ENCODE peak calls at places on chromosomes 3 and 15, in ten cellular contexts. One of them, this sample, is unnamed.

GRCh38 chr15:50552238-50552637 is 5.8 kb upstream of the USP50 start:
- DNase-seq in prostate gland: no peak
- DNase-seq in activated naive CD8-positive, alpha-beta T cell treated with anti-CD3 and anti-CD28 coated beads, Interleukin-2, amount 10 ng/mL, durations not matched to agents 7 days and 5 days: no peak
- DNase-seq in foreskin fibroblast: no peak
- DNase-seq in stimulated activated CD4-positive, alpha-beta T cell treated with anti-CD3 and anti-CD28 coated beads, Interleukin-1b, Interleukin-23, amount 100 ng/mL, for 48 hours: no peak
- DNase-seq in MCF 10A: no peak
- DNase-seq in HTR-8/SVneo: no peak
- DNase-seq in nucleus accumbens: no peak
- DNase-seq in HL-60: no peak
- DNase-seq in PC-9: no peak
- DNase-seq in this sample: no peak

GRCh38 chr3:182241777-182242556 is 530.2 kb downstream of the SOX2 start:
- DNase-seq in prostate gland: no peak
- DNase-seq in activated naive CD8-positive, alpha-beta T cell treated with anti-CD3 and anti-CD28 coated beads, Interleukin-2, amount 10 ng/mL, durations not matched to agents 7 days and 5 days: no peak
- DNase-seq in foreskin fibroblast: peak; percentile 6
- DNase-seq in stimulated activated CD4-positive, alpha-beta T cell treated with anti-CD3 and anti-CD28 coated beads, Interleukin-1b, Interleukin-23, amount 100 ng/mL, for 48 hours: no peak
- DNase-seq in MCF 10A: no peak
- DNase-seq in HTR-8/SVneo: no peak
- DNase-seq in nucleus accumbens: peak; percentile 74
- DNase-seq in HL-60: no peak
- DNase-seq in PC-9: peak; percentile 23
- DNase-seq in this sample: no peak

GRCh38 chr3:45792516-45793172 is 3.7 kb downstream of the SLC6A20 start:
- DNase-seq in prostate gland: no peak
- DNase-seq in activated naive CD8-positive, alpha-beta T cell treated with anti-CD3 and anti-CD28 coated beads, Interleukin-2, amount 10 ng/mL, durations not matched to agents 7 days and 5 days: no peak
- DNase-seq in foreskin fibroblast: no peak
- DNase-seq in stimulated activated CD4-positive, alpha-beta T cell treated with anti-CD3 and anti-CD28 coated beads, Interleukin-1b, Interleukin-23, amount 100 ng/mL, for 48 hours: no peak
- DNase-seq in MCF 10A: no peak
- DNase-seq in HTR-8/SVneo: no peak
- DNase-seq in nucleus accumbens: no peak
- DNase-seq in HL-60: no peak
- DNase-seq in PC-9: no peak
- DNase-seq in this sample: no peak

GRCh38 chr15:40952301-40952900 is 870 bp upstream of the CHAC1 start:
- DNase-seq in prostate gland: no peak
- DNase-seq in activated naive CD8-positive, alpha-beta T cell treated with anti-CD3 and anti-CD28 coated beads, Interleukin-2, amount 10 ng/mL, durations not matched to agents 7 days and 5 days: no peak
- DNase-seq in foreskin fibroblast: no peak
- DNase-seq in stimulated activated CD4-positive, alpha-beta T cell treated with anti-CD3 and anti-CD28 coated beads, Interleukin-1b, Interleukin-23, amount 100 ng/mL, for 48 hours: no peak
- DNase-seq in MCF 10A: no peak
- DNase-seq in HTR-8/SVneo: no peak
- DNase-seq in nucleus accumbens: no peak
- DNase-seq in HL-60: no peak
- DNase-seq in PC-9: no peak
- DNase-seq in this sample: no peak

GRCh38 chr3:11878837-11879236 is 32.2 kb upstream of the TAMM41 start:
- DNase-seq in prostate gland: no peak
- DNase-seq in activated naive CD8-positive, alpha-beta T cell treated with anti-CD3 and anti-CD28 coated beads, Interleukin-2, amount 10 ng/mL, durations not matched to agents 7 days and 5 days: no peak
- DNase-seq in foreskin fibroblast: no peak
- DNase-seq in stimulated activated CD4-positive, alpha-beta T cell treated with anti-CD3 and anti-CD28 coated beads, Interleukin-1b, Interleukin-23, amount 100 ng/mL, for 48 hours: no peak
- DNase-seq in MCF 10A: no peak
- DNase-seq in HTR-8/SVneo: no peak
- DNase-seq in nucleus accumbens: no peak
- DNase-seq in HL-60: no peak
- DNase-seq in PC-9: no peak
- DNase-seq in this sample: no peak

GRCh38 chr3:9787714-9788113 is 4.6 kb downstream of the TADA3 start:
- DNase-seq in prostate gland: no peak
- DNase-seq in activated naive CD8-positive, alpha-beta T cell treated with anti-CD3 and anti-CD28 coated beads, Interleukin-2, amount 10 ng/mL, durations not matched to agents 7 days and 5 days: no peak
- DNase-seq in foreskin fibroblast: no peak
- DNase-seq in stimulated activated CD4-positive, alpha-beta T cell treated with anti-CD3 and anti-CD28 coated beads, Interleukin-1b, Interleukin-23, amount 100 ng/mL, for 48 hours: peak; percentile 54
- DNase-seq in MCF 10A: no peak
- DNase-seq in HTR-8/SVneo: no peak
- DNase-seq in nucleus accumbens: no peak
- DNase-seq in HL-60: no peak
- DNase-seq in PC-9: no peak
- DNase-seq in this sample: no peak

GRCh38 chr3:153615863-153616262 is 453.8 kb downstream of the RAP2B start:
- DNase-seq in prostate gland: no peak
- DNase-seq in activated naive CD8-positive, alpha-beta T cell treated with anti-CD3 and anti-CD28 coated beads, Interleukin-2, amount 10 ng/mL, durations not matched to agents 7 days and 5 days: no peak
- DNase-seq in foreskin fibroblast: no peak
- DNase-seq in stimulated activated CD4-positive, alpha-beta T cell treated with anti-CD3 and anti-CD28 coated beads, Interleukin-1b, Interleukin-23, amount 100 ng/mL, for 48 hours: no peak
- DNase-seq in MCF 10A: no peak
- DNase-seq in HTR-8/SVneo: no peak
- DNase-seq in nucleus accumbens: no peak
- DNase-seq in HL-60: no peak
- DNase-seq in PC-9: no peak
- DNase-seq in this sample: no peak

GRCh38 chr15:85019815-85020590 is 38.3 kb downstream of the PDE8A start:
- DNase-seq in prostate gland: no peak
- DNase-seq in activated naive CD8-positive, alpha-beta T cell treated with anti-CD3 and anti-CD28 coated beads, Interleukin-2, amount 10 ng/mL, durations not matched to agents 7 days and 5 days: no peak
- DNase-seq in foreskin fibroblast: no peak
- DNase-seq in stimulated activated CD4-positive, alpha-beta T cell treated with anti-CD3 and anti-CD28 coated beads, Interleukin-1b, Interleukin-23, amount 100 ng/mL, for 48 hours: no peak
- DNase-seq in MCF 10A: peak; percentile 52
- DNase-seq in HTR-8/SVneo: no peak
- DNase-seq in nucleus accumbens: no peak
- DNase-seq in HL-60: no peak
- DNase-seq in PC-9: no peak
- DNase-seq in this sample: no peak

GRCh38 chr15:28955686-28956421 is 70.1 kb downstream of the APBA2 start:
- DNase-seq in prostate gland: no peak
- DNase-seq in activated naive CD8-positive, alpha-beta T cell treated with anti-CD3 and anti-CD28 coated beads, Interleukin-2, amount 10 ng/mL, durations not matched to agents 7 days and 5 days: no peak
- DNase-seq in foreskin fibroblast: peak; percentile 71
- DNase-seq in stimulated activated CD4-positive, alpha-beta T cell treated with anti-CD3 and anti-CD28 coated beads, Interleukin-1b, Interleukin-23, amount 100 ng/mL, for 48 hours: no peak
- DNase-seq in MCF 10A: no peak
- DNase-seq in HTR-8/SVneo: peak; percentile 42
- DNase-seq in nucleus accumbens: no peak
- DNase-seq in HL-60: no peak
- DNase-seq in PC-9: no peak
- DNase-seq in this sample: no peak

GRCh38 chr3:157220211-157220610 is 60.3 kb upstream of the CCNL1 start:
- DNase-seq in prostate gland: no peak
- DNase-seq in activated naive CD8-positive, alpha-beta T cell treated with anti-CD3 and anti-CD28 coated beads, Interleukin-2, amount 10 ng/mL, durations not matched to agents 7 days and 5 days: no peak
- DNase-seq in foreskin fibroblast: no peak
- DNase-seq in stimulated activated CD4-positive, alpha-beta T cell treated with anti-CD3 and anti-CD28 coated beads, Interleukin-1b, Interleukin-23, amount 100 ng/mL, for 48 hours: no peak
- DNase-seq in MCF 10A: no peak
- DNase-seq in HTR-8/SVneo: no peak
- DNase-seq in nucleus accumbens: no peak
- DNase-seq in HL-60: no peak
- DNase-seq in PC-9: no peak
- DNase-seq in this sample: no peak

GRCh38 chr3:25900171-25900570 is 110.3 kb downstream of the OXSM start:
- DNase-seq in prostate gland: no peak
- DNase-seq in activated naive CD8-positive, alpha-beta T cell treated with anti-CD3 and anti-CD28 coated beads, Interleukin-2, amount 10 ng/mL, durations not matched to agents 7 days and 5 days: no peak
- DNase-seq in foreskin fibroblast: no peak
- DNase-seq in stimulated activated CD4-positive, alpha-beta T cell treated with anti-CD3 and anti-CD28 coated beads, Interleukin-1b, Interleukin-23, amount 100 ng/mL, for 48 hours: no peak
- DNase-seq in MCF 10A: no peak
- DNase-seq in HTR-8/SVneo: no peak
- DNase-seq in nucleus accumbens: no peak
- DNase-seq in HL-60: no peak
- DNase-seq in PC-9: no peak
- DNase-seq in this sample: no peak

GRCh38 chr15:28975766-28976179 is 90.0 kb downstream of the APBA2 start:
- DNase-seq in prostate gland: no peak
- DNase-seq in activated naive CD8-positive, alpha-beta T cell treated with anti-CD3 and anti-CD28 coated beads, Interleukin-2, amount 10 ng/mL, durations not matched to agents 7 days and 5 days: peak; percentile 63
- DNase-seq in foreskin fibroblast: peak; percentile 77
- DNase-seq in stimulated activated CD4-positive, alpha-beta T cell treated with anti-CD3 and anti-CD28 coated beads, Interleukin-1b, Interleukin-23, amount 100 ng/mL, for 48 hours: peak; percentile 58
- DNase-seq in MCF 10A: peak; percentile 54
- DNase-seq in HTR-8/SVneo: peak; percentile 45
- DNase-seq in nucleus accumbens: no peak
- DNase-seq in HL-60: peak; percentile 48
- DNase-seq in PC-9: no peak
- DNase-seq in this sample: peak; percentile 62

GRCh38 chr3:138051946-138052802 is 42.2 kb downstream of the CLDN18 start:
- DNase-seq in prostate gland: no peak
- DNase-seq in activated naive CD8-positive, alpha-beta T cell treated with anti-CD3 and anti-CD28 coated beads, Interleukin-2, amount 10 ng/mL, durations not matched to agents 7 days and 5 days: no peak
- DNase-seq in foreskin fibroblast: peak; percentile 84
- DNase-seq in stimulated activated CD4-positive, alpha-beta T cell treated with anti-CD3 and anti-CD28 coated beads, Interleukin-1b, Interleukin-23, amount 100 ng/mL, for 48 hours: peak; percentile 27
- DNase-seq in MCF 10A: peak; percentile 67
- DNase-seq in HTR-8/SVneo: peak; percentile 43
- DNase-seq in nucleus accumbens: no peak
- DNase-seq in HL-60: peak; percentile 16
- DNase-seq in PC-9: no peak
- DNase-seq in this sample: no peak

GRCh38 chr15:66138096-66138783 is 115.3 kb downstream of the MEGF11 start:
- DNase-seq in prostate gland: no peak
- DNase-seq in activated naive CD8-positive, alpha-beta T cell treated with anti-CD3 and anti-CD28 coated beads, Interleukin-2, amount 10 ng/mL, durations not matched to agents 7 days and 5 days: no peak
- DNase-seq in foreskin fibroblast: no peak
- DNase-seq in stimulated activated CD4-positive, alpha-beta T cell treated with anti-CD3 and anti-CD28 coated beads, Interleukin-1b, Interleukin-23, amount 100 ng/mL, for 48 hours: no peak
- DNase-seq in MCF 10A: no peak
- DNase-seq in HTR-8/SVneo: no peak
- DNase-seq in nucleus accumbens: no peak
- DNase-seq in HL-60: no peak
- DNase-seq in PC-9: no peak
- DNase-seq in this sample: no peak

GRCh38 chr3:38222032-38222634 is 43.5 kb upstream of the SLC22A13 start:
- DNase-seq in prostate gland: no peak
- DNase-seq in activated naive CD8-positive, alpha-beta T cell treated with anti-CD3 and anti-CD28 coated beads, Interleukin-2, amount 10 ng/mL, durations not matched to agents 7 days and 5 days: no peak
- DNase-seq in foreskin fibroblast: no peak
- DNase-seq in stimulated activated CD4-positive, alpha-beta T cell treated with anti-CD3 and anti-CD28 coated beads, Interleukin-1b, Interleukin-23, amount 100 ng/mL, for 48 hours: no peak
- DNase-seq in MCF 10A: no peak
- DNase-seq in HTR-8/SVneo: no peak
- DNase-seq in nucleus accumbens: no peak
- DNase-seq in HL-60: no peak
- DNase-seq in PC-9: no peak
- DNase-seq in this sample: no peak

GRCh38 chr3:71392277-71392676 is 191.3 kb downstream of the FOXP1 start:
- DNase-seq in prostate gland: no peak
- DNase-seq in activated naive CD8-positive, alpha-beta T cell treated with anti-CD3 and anti-CD28 coated beads, Interleukin-2, amount 10 ng/mL, durations not matched to agents 7 days and 5 days: no peak
- DNase-seq in foreskin fibroblast: no peak
- DNase-seq in stimulated activated CD4-positive, alpha-beta T cell treated with anti-CD3 and anti-CD28 coated beads, Interleukin-1b, Interleukin-23, amount 100 ng/mL, for 48 hours: no peak
- DNase-seq in MCF 10A: no peak
- DNase-seq in HTR-8/SVneo: no peak
- DNase-seq in nucleus accumbens: no peak
- DNase-seq in HL-60: no peak
- DNase-seq in PC-9: no peak
- DNase-seq in this sample: no peak

GRCh38 chr3:42123012-42123581 is 31.9 kb downstream of the TRAK1 start:
- DNase-seq in prostate gland: peak; percentile 60
- DNase-seq in activated naive CD8-positive, alpha-beta T cell treated with anti-CD3 and anti-CD28 coated beads, Interleukin-2, amount 10 ng/mL, durations not matched to agents 7 days and 5 days: no peak
- DNase-seq in foreskin fibroblast: peak; percentile 25
- DNase-seq in stimulated activated CD4-positive, alpha-beta T cell treated with anti-CD3 and anti-CD28 coated beads, Interleukin-1b, Interleukin-23, amount 100 ng/mL, for 48 hours: no peak
- DNase-seq in MCF 10A: peak; percentile 56
- DNase-seq in HTR-8/SVneo: no peak
- DNase-seq in nucleus accumbens: no peak
- DNase-seq in HL-60: no peak
- DNase-seq in PC-9: no peak
- DNase-seq in this sample: no peak

GRCh38 chr3:12454808-12455121 is 29.5 kb upstream of the TSEN2 start:
- DNase-seq in prostate gland: no peak
- DNase-seq in activated naive CD8-positive, alpha-beta T cell treated with anti-CD3 and anti-CD28 coated beads, Interleukin-2, amount 10 ng/mL, durations not matched to agents 7 days and 5 days: no peak
- DNase-seq in foreskin fibroblast: peak; percentile 60
- DNase-seq in stimulated activated CD4-positive, alpha-beta T cell treated with anti-CD3 and anti-CD28 coated beads, Interleukin-1b, Interleukin-23, amount 100 ng/mL, for 48 hours: no peak
- DNase-seq in MCF 10A: no peak
- DNase-seq in HTR-8/SVneo: no peak
- DNase-seq in nucleus accumbens: no peak
- DNase-seq in HL-60: no peak
- DNase-seq in PC-9: no peak
- DNase-seq in this sample: no peak

GRCh38 chr15:67154249-67154648 is 88.8 kb downstream of the SMAD3 start:
- DNase-seq in prostate gland: no peak
- DNase-seq in activated naive CD8-positive, alpha-beta T cell treated with anti-CD3 and anti-CD28 coated beads, Interleukin-2, amount 10 ng/mL, durations not matched to agents 7 days and 5 days: no peak
- DNase-seq in foreskin fibroblast: no peak
- DNase-seq in stimulated activated CD4-positive, alpha-beta T cell treated with anti-CD3 and anti-CD28 coated beads, Interleukin-1b, Interleukin-23, amount 100 ng/mL, for 48 hours: no peak
- DNase-seq in MCF 10A: no peak
- DNase-seq in HTR-8/SVneo: no peak
- DNase-seq in nucleus accumbens: no peak
- DNase-seq in HL-60: no peak
- DNase-seq in PC-9: no peak
- DNase-seq in this sample: no peak

GRCh38 chr15:81749667-81750360 is 296.0 kb downstream of the MEX3B start:
- DNase-seq in prostate gland: no peak
- DNase-seq in activated naive CD8-positive, alpha-beta T cell treated with anti-CD3 and anti-CD28 coated beads, Interleukin-2, amount 10 ng/mL, durations not matched to agents 7 days and 5 days: no peak
- DNase-seq in foreskin fibroblast: no peak
- DNase-seq in stimulated activated CD4-positive, alpha-beta T cell treated with anti-CD3 and anti-CD28 coated beads, Interleukin-1b, Interleukin-23, amount 100 ng/mL, for 48 hours: no peak
- DNase-seq in MCF 10A: no peak
- DNase-seq in HTR-8/SVneo: no peak
- DNase-seq in nucleus accumbens: no peak
- DNase-seq in HL-60: no peak
- DNase-seq in PC-9: no peak
- DNase-seq in this sample: no peak

GRCh38 chr15:66184936-66185790 is 68.4 kb downstream of the MEGF11 start:
- DNase-seq in prostate gland: no peak
- DNase-seq in activated naive CD8-positive, alpha-beta T cell treated with anti-CD3 and anti-CD28 coated beads, Interleukin-2, amount 10 ng/mL, durations not matched to agents 7 days and 5 days: no peak
- DNase-seq in foreskin fibroblast: peak; percentile 10
- DNase-seq in stimulated activated CD4-positive, alpha-beta T cell treated with anti-CD3 and anti-CD28 coated beads, Interleukin-1b, Interleukin-23, amount 100 ng/mL, for 48 hours: no peak
- DNase-seq in MCF 10A: peak; percentile 27
- DNase-seq in HTR-8/SVneo: no peak
- DNase-seq in nucleus accumbens: no peak
- DNase-seq in HL-60: no peak
- DNase-seq in PC-9: no peak
- DNase-seq in this sample: no peak

GRCh38 chr3:20340324-20340928 is 154.4 kb upstream of the SGO1 start:
- DNase-seq in prostate gland: peak; percentile 59
- DNase-seq in activated naive CD8-positive, alpha-beta T cell treated with anti-CD3 and anti-CD28 coated beads, Interleukin-2, amount 10 ng/mL, durations not matched to agents 7 days and 5 days: peak; percentile 43
- DNase-seq in foreskin fibroblast: peak; percentile 88
- DNase-seq in stimulated activated CD4-positive, alpha-beta T cell treated with anti-CD3 and anti-CD28 coated beads, Interleukin-1b, Interleukin-23, amount 100 ng/mL, for 48 hours: peak; percentile 66
- DNase-seq in MCF 10A: peak; percentile 81
- DNase-seq in HTR-8/SVneo: peak; percentile 32
- DNase-seq in nucleus accumbens: peak; percentile 32
- DNase-seq in HL-60: peak; percentile 65
- DNase-seq in PC-9: peak; percentile 50
- DNase-seq in this sample: peak; percentile 3

GRCh38 chr15:75138016-75138999 is 63.4 kb upstream of the C15orf39 start:
- DNase-seq in prostate gland: no peak
- DNase-seq in activated naive CD8-positive, alpha-beta T cell treated with anti-CD3 and anti-CD28 coated beads, Interleukin-2, amount 10 ng/mL, durations not matched to agents 7 days and 5 days: no peak
- DNase-seq in foreskin fibroblast: peak; percentile 54
- DNase-seq in stimulated activated CD4-positive, alpha-beta T cell treated with anti-CD3 and anti-CD28 coated beads, Interleukin-1b, Interleukin-23, amount 100 ng/mL, for 48 hours: no peak
- DNase-seq in MCF 10A: no peak
- DNase-seq in HTR-8/SVneo: no peak
- DNase-seq in nucleus accumbens: no peak
- DNase-seq in HL-60: no peak
- DNase-seq in PC-9: no peak
- DNase-seq in this sample: no peak

GRCh38 chr15:92909131-92909781 is 9.1 kb downstream of the CHD2 start:
- DNase-seq in prostate gland: peak; percentile 2
- DNase-seq in activated naive CD8-positive, alpha-beta T cell treated with anti-CD3 and anti-CD28 coated beads, Interleukin-2, amount 10 ng/mL, durations not matched to agents 7 days and 5 days: no peak
- DNase-seq in foreskin fibroblast: no peak
- DNase-seq in stimulated activated CD4-positive, alpha-beta T cell treated with anti-CD3 and anti-CD28 coated beads, Interleukin-1b, Interleukin-23, amount 100 ng/mL, for 48 hours: no peak
- DNase-seq in MCF 10A: no peak
- DNase-seq in HTR-8/SVneo: no peak
- DNase-seq in nucleus accumbens: no peak
- DNase-seq in HL-60: no peak
- DNase-seq in PC-9: no peak
- DNase-seq in this sample: no peak

GRCh38 chr3:183158552-183159006 is 4.0 kb downstream of the LAMP3 start:
- DNase-seq in prostate gland: no peak
- DNase-seq in activated naive CD8-positive, alpha-beta T cell treated with anti-CD3 and anti-CD28 coated beads, Interleukin-2, amount 10 ng/mL, durations not matched to agents 7 days and 5 days: no peak
- DNase-seq in foreskin fibroblast: peak; percentile 31
- DNase-seq in stimulated activated CD4-positive, alpha-beta T cell treated with anti-CD3 and anti-CD28 coated beads, Interleukin-1b, Interleukin-23, amount 100 ng/mL, for 48 hours: peak; percentile 52
- DNase-seq in MCF 10A: peak; percentile 74
- DNase-seq in HTR-8/SVneo: peak; percentile 54
- DNase-seq in nucleus accumbens: no peak
- DNase-seq in HL-60: no peak
- DNase-seq in PC-9: peak; percentile 16
- DNase-seq in this sample: no peak

GRCh38 chr3:106117490-106117858 is 248.7 kb upstream of the CBLB start:
- DNase-seq in prostate gland: no peak
- DNase-seq in activated naive CD8-positive, alpha-beta T cell treated with anti-CD3 and anti-CD28 coated beads, Interleukin-2, amount 10 ng/mL, durations not matched to agents 7 days and 5 days: no peak
- DNase-seq in foreskin fibroblast: no peak
- DNase-seq in stimulated activated CD4-positive, alpha-beta T cell treated with anti-CD3 and anti-CD28 coated beads, Interleukin-1b, Interleukin-23, amount 100 ng/mL, for 48 hours: no peak
- DNase-seq in MCF 10A: no peak
- DNase-seq in HTR-8/SVneo: no peak
- DNase-seq in nucleus accumbens: no peak
- DNase-seq in HL-60: no peak
- DNase-seq in PC-9: peak; percentile 86
- DNase-seq in this sample: no peak